ENCODE peak calls at places on chromosome 15, in six cellular contexts. One of them, this sample, is unnamed.
A peak's percentile ranks its signal among the peaks of the same experiment; 100 is the strongest.

GRCh38 chr15:74845208-74845568 is 2.2 kb upstream of the ULK3 start:
- DNase-seq in heart left ventricle: no peak
- DNase-seq in left ventricle myocardium inferior: no peak
- DNase-seq in fibroblast of lung: no peak
- DNase-seq in hepatocyte: no peak
- DNase-seq in breast epithelium: no peak
- DNase-seq in this sample: peak; percentile 66

GRCh38 chr15:54836052-54836795 is 360.5 kb downstream of the RSL24D1 start:
- DNase-seq in heart left ventricle: no peak
- DNase-seq in left ventricle myocardium inferior: no peak
- DNase-seq in fibroblast of lung: no peak
- DNase-seq in hepatocyte: no peak
- DNase-seq in breast epithelium: no peak
- DNase-seq in this sample: no peak

GRCh38 chr15:77327168-77327567 is 92.7 kb downstream of the PEAK1 start:
- DNase-seq in heart left ventricle: no peak
- DNase-seq in left ventricle myocardium inferior: no peak
- DNase-seq in fibroblast of lung: peak; percentile 21
- DNase-seq in hepatocyte: no peak
- DNase-seq in breast epithelium: no peak
- DNase-seq in this sample: no peak

GRCh38 chr15:47388299-47388698 is 329.0 kb upstream of the SEMA6D start:
- DNase-seq in heart left ventricle: no peak
- DNase-seq in left ventricle myocardium inferior: no peak
- DNase-seq in fibroblast of lung: no peak
- DNase-seq in hepatocyte: no peak
- DNase-seq in breast epithelium: peak; percentile 42
- DNase-seq in this sample: no peak

GRCh38 chr15:35627696-35628095 is 81.7 kb upstream of the DPH6 start:
- DNase-seq in heart left ventricle: no peak
- DNase-seq in left ventricle myocardium inferior: no peak
- DNase-seq in fibroblast of lung: no peak
- DNase-seq in hepatocyte: no peak
- DNase-seq in breast epithelium: no peak
- DNase-seq in this sample: no peak

GRCh38 chr15:66120422-66120821 is 133.1 kb downstream of the MEGF11 start:
- DNase-seq in heart left ventricle: no peak
- DNase-seq in left ventricle myocardium inferior: no peak
- DNase-seq in fibroblast of lung: no peak
- DNase-seq in hepatocyte: no peak
- DNase-seq in breast epithelium: no peak
- DNase-seq in this sample: no peak

GRCh38 chr15:75149911-75150709 is 51.6 kb upstream of the C15orf39 start:
- DNase-seq in heart left ventricle: no peak
- DNase-seq in left ventricle myocardium inferior: no peak
- DNase-seq in fibroblast of lung: peak; percentile 52
- DNase-seq in hepatocyte: no peak
- DNase-seq in breast epithelium: no peak
- DNase-seq in this sample: no peak

GRCh38 chr15:66312144-66312543 is 18.8 kb downstream of the DIS3L start:
- DNase-seq in heart left ventricle: no peak
- DNase-seq in left ventricle myocardium inferior: no peak
- DNase-seq in fibroblast of lung: no peak
- DNase-seq in hepatocyte: no peak
- DNase-seq in breast epithelium: no peak
- DNase-seq in this sample: no peak

GRCh38 chr15:71313806-71314205 is 198.5 kb downstream of the THSD4 start:
- DNase-seq in heart left ventricle: no peak
- DNase-seq in left ventricle myocardium inferior: no peak
- DNase-seq in fibroblast of lung: peak; percentile 63
- DNase-seq in hepatocyte: no peak
- DNase-seq in breast epithelium: no peak
- DNase-seq in this sample: no peak

GRCh38 chr15:69523010-69524001 is 70.7 kb downstream of the RPLP1 start:
- DNase-seq in heart left ventricle: peak; percentile 56
- DNase-seq in left ventricle myocardium inferior: peak; percentile 64
- DNase-seq in fibroblast of lung: peak; percentile 79
- DNase-seq in hepatocyte: peak; percentile 88
- DNase-seq in breast epithelium: peak; percentile 54
- DNase-seq in this sample: peak; percentile 72

GRCh38 chr15:100468265-100468664 is 60.5 kb downstream of the CERS3 start:
- DNase-seq in heart left ventricle: no peak
- DNase-seq in left ventricle myocardium inferior: peak; percentile 17
- DNase-seq in fibroblast of lung: peak; percentile 56
- DNase-seq in hepatocyte: peak; percentile 49
- DNase-seq in breast epithelium: no peak
- DNase-seq in this sample: no peak

GRCh38 chr15:96359772-96360498 is 29.4 kb downstream of the NR2F2 start:
- DNase-seq in heart left ventricle: peak; percentile 41
- DNase-seq in left ventricle myocardium inferior: no peak
- DNase-seq in fibroblast of lung: peak; percentile 53
- DNase-seq in hepatocyte: no peak
- DNase-seq in breast epithelium: no peak
- DNase-seq in this sample: no peak

GRCh38 chr15:36880226-36880912 is 220.0 kb downstream of the MEIS2 start:
- DNase-seq in heart left ventricle: no peak
- DNase-seq in left ventricle myocardium inferior: no peak
- DNase-seq in fibroblast of lung: no peak
- DNase-seq in hepatocyte: no peak
- DNase-seq in breast epithelium: no peak
- DNase-seq in this sample: no peak
- H3K27me3 ChIP-seq in heart left ventricle: peaks cover 11% of the 10 kb centered on the region
- H3K27me3 ChIP-seq in left ventricle myocardium inferior: peaks cover 54% of the 10 kb centered on the region
- H3K27me3 ChIP-seq in fibroblast of lung: peaks cover 33% of the 10 kb centered on the region
- H3K27me3 ChIP-seq in hepatocyte: peaks cover 92% of the 10 kb centered on the region
- H3K27me3 ChIP-seq in breast epithelium: no peaks in the 10 kb centered on the region
- H3K27me3 ChIP-seq in this sample: peaks cover 91% of the 10 kb centered on the region

DNA sequence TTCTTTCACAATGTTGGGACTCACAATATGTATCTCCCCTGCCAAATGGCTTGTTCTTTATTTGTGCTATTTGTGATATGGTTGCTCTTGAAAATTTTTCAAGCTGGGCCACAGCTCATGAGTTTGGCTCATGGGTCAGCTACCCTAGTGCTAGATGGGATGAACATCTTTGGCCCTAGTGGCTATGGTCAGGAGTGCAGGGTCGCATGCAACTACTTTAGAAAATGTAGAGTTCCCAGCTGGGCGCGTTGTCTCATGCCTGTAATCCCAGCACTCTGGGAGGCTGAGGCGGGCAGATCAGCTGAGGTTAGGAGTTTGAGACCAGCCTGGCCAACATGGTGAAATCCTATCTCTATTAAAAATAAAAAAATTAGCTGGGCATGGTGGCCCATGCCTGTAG is 55.8 kb downstream of the POLR2M start:
- DNase-seq in heart left ventricle: no peak
- DNase-seq in left ventricle myocardium inferior: no peak
- DNase-seq in fibroblast of lung: no peak
- DNase-seq in hepatocyte: no peak
- DNase-seq in breast epithelium: no peak
- DNase-seq in this sample: no peak
- TF ChIP-seq CTCF in heart left ventricle: no peak
- TF ChIP-seq CTCF in left ventricle myocardium inferior: no peak
- TF ChIP-seq CTCF in fibroblast of lung: peak; percentile 5
- TF ChIP-seq CTCF in hepatocyte: no peak
- TF ChIP-seq CTCF in breast epithelium: no peak
- TF ChIP-seq CTCF in this sample: no peak

GRCh38 chr15:63971427-63971805 is 74.9 kb downstream of the DAPK2 start:
- DNase-seq in heart left ventricle: no peak
- DNase-seq in left ventricle myocardium inferior: no peak
- DNase-seq in fibroblast of lung: no peak
- DNase-seq in hepatocyte: no peak
- DNase-seq in breast epithelium: no peak
- DNase-seq in this sample: peak; percentile 56

GRCh38 chr15:63973212-63974009 is 72.9 kb downstream of the DAPK2 start:
- DNase-seq in heart left ventricle: no peak
- DNase-seq in left ventricle myocardium inferior: no peak
- DNase-seq in fibroblast of lung: peak; percentile 18
- DNase-seq in hepatocyte: no peak
- DNase-seq in breast epithelium: peak; percentile 63
- DNase-seq in this sample: no peak

GRCh38 chr15:63972801-63973200 is 73.5 kb downstream of the DAPK2 start:
- DNase-seq in heart left ventricle: no peak
- DNase-seq in left ventricle myocardium inferior: no peak
- DNase-seq in fibroblast of lung: no peak
- DNase-seq in hepatocyte: no peak
- DNase-seq in breast epithelium: no peak
- DNase-seq in this sample: no peak

GRCh38 chr15:63970723-63971426 is 75.4 kb downstream of the DAPK2 start:
- DNase-seq in heart left ventricle: no peak
- DNase-seq in left ventricle myocardium inferior: no peak
- DNase-seq in fibroblast of lung: no peak
- DNase-seq in hepatocyte: no peak
- DNase-seq in breast epithelium: no peak
- DNase-seq in this sample: no peak

DNA sequence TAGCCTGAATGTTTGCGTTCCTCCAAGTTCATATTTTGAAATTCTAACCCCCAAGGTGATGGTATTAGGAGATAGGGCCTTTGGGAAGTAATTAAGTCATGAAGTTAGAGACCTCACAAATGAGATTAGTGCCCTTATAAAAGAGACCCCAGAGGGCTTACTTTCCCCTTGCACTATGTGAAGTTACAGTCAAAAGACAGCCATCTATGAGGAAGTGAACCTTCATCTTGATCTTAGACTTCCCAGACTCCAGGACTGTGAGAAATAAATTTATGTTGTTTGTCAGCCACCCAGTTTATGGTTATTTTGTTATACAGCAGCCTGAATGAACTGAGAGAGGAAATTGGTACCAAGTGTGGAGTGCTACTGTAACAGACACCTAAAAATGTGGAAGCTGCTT is 74.4 kb downstream of the DAPK2 start:
- DNase-seq in heart left ventricle: no peak
- DNase-seq in left ventricle myocardium inferior: no peak
- DNase-seq in fibroblast of lung: no peak
- DNase-seq in hepatocyte: no peak
- DNase-seq in breast epithelium: no peak
- DNase-seq in this sample: no peak
- H3K27ac ChIP-seq in heart left ventricle: peak overlapping the region; percentile 83
- H3K27ac ChIP-seq in left ventricle myocardium inferior: peak overlapping the region; percentile 87
- H3K27ac ChIP-seq in fibroblast of lung: no peak overlapping the region
- H3K27ac ChIP-seq in hepatocyte: peak overlapping the region; percentile 93
- H3K27ac ChIP-seq in breast epithelium: peak overlapping the region; percentile 36
- H3K27ac ChIP-seq in this sample: no peak overlapping the region

GRCh38 chr15:32716216-32716959 is 1.4 kb upstream of the GREM1 start:
- DNase-seq in heart left ventricle: no peak
- DNase-seq in left ventricle myocardium inferior: no peak
- DNase-seq in fibroblast of lung: peak; percentile 32
- DNase-seq in hepatocyte: no peak
- DNase-seq in breast epithelium: no peak
- DNase-seq in this sample: no peak
- H3K27me3 ChIP-seq in heart left ventricle: peaks cover 29% of the 10 kb centered on the region
- H3K27me3 ChIP-seq in left ventricle myocardium inferior: peaks cover 95% of the 10 kb centered on the region
- H3K27me3 ChIP-seq in fibroblast of lung: peaks cover 20% of the 10 kb centered on the region
- H3K27me3 ChIP-seq in hepatocyte: peaks cover 84% of the 10 kb centered on the region
- H3K27me3 ChIP-seq in breast epithelium: peaks cover 3% of the 10 kb centered on the region
- H3K27me3 ChIP-seq in this sample: peaks cover 81% of the 10 kb centered on the region

GRCh38 chr15:60787737-60788513 is 309.0 kb upstream of the ICE2 start:
- DNase-seq in heart left ventricle: no peak
- DNase-seq in left ventricle myocardium inferior: no peak
- DNase-seq in fibroblast of lung: no peak
- DNase-seq in hepatocyte: no peak
- DNase-seq in breast epithelium: no peak
- DNase-seq in this sample: no peak
- TF ChIP-seq CTCF in heart left ventricle: peak; percentile 24
- TF ChIP-seq CTCF in left ventricle myocardium inferior: peak; percentile 38
- TF ChIP-seq CTCF in fibroblast of lung: peak; percentile 64
- TF ChIP-seq CTCF in hepatocyte: no peak
- TF ChIP-seq CTCF in breast epithelium: no peak
- TF ChIP-seq CTCF in this sample: peak; percentile 66

This sample was measured in CD4-positive, alpha-beta T cell.